ENCODE peak calls at places on chromosomes 7 and 10, in seven cellular contexts. One of them, this sample, is unnamed. For H3K9me3, the result is how much of the 10 kb centered on the place peaks cover.

GRCh38 chr7:157418204-157419029 is 81.6 kb downstream of the DNAJB6 start:
- DNase-seq in A549: no peak
- DNase-seq in esophagus muscularis mucosa: no peak
- DNase-seq in tibial nerve: no peak
- DNase-seq in K562: no peak
- DNase-seq in sigmoid colon: no peak
- DNase-seq in HepG2: no peak
- DNase-seq in this sample: no peak

GRCh38 chr7:106176414-106177294 is 64.5 kb upstream of the SYPL1 start:
- DNase-seq in K562: peak
- DNase-seq in HepG2: peak
- DNase-seq in esophagus muscularis mucosa: peak
- DNase-seq in A549: peak
- DNase-seq in tibial nerve: peak
- DNase-seq in sigmoid colon: peak
- DNase-seq in this sample: peak

GRCh38 chr10:69959911-69960310 is 92.7 kb upstream of the MACROH2A2 start:
- DNase-seq in esophagus muscularis mucosa: no peak
- DNase-seq in sigmoid colon: no peak
- DNase-seq in A549: no peak
- DNase-seq in HepG2: no peak
- DNase-seq in tibial nerve: no peak
- DNase-seq in K562: no peak
- DNase-seq in this sample: no peak

GRCh38 chr7:41886906-41887311 is 184.0 kb upstream of the INHBA start:
- DNase-seq in A549: no peak
- DNase-seq in HepG2: no peak
- DNase-seq in sigmoid colon: peak
- DNase-seq in esophagus muscularis mucosa: no peak
- DNase-seq in K562: no peak
- DNase-seq in tibial nerve: peak
- DNase-seq in this sample: peak

GRCh38 chr7:139648941-139649425 is 125.5 kb downstream of the CLEC2L start:
- DNase-seq in sigmoid colon: no peak
- DNase-seq in esophagus muscularis mucosa: no peak
- DNase-seq in HepG2: no peak
- DNase-seq in A549: no peak
- DNase-seq in tibial nerve: no peak
- DNase-seq in K562: no peak
- DNase-seq in this sample: no peak

GRCh38 chr10:116985611-116986010 is 19.4 kb downstream of the SHTN1 start:
- DNase-seq in esophagus muscularis mucosa: no peak
- DNase-seq in sigmoid colon: no peak
- DNase-seq in K562: no peak
- DNase-seq in HepG2: no peak
- DNase-seq in tibial nerve: no peak
- DNase-seq in A549: no peak
- DNase-seq in this sample: no peak

GRCh38 chr10:119633538-119634218 is 17.5 kb upstream of the BAG3 start:
- DNase-seq in HepG2: no peak
- DNase-seq in sigmoid colon: no peak
- DNase-seq in A549: no peak
- DNase-seq in esophagus muscularis mucosa: no peak
- DNase-seq in tibial nerve: no peak
- DNase-seq in K562: no peak
- DNase-seq in this sample: no peak

GRCh38 chr7:55515569-55516279 is 56.6 kb downstream of the VOPP1 start:
- DNase-seq in tibial nerve: no peak
- DNase-seq in HepG2: no peak
- DNase-seq in A549: no peak
- DNase-seq in esophagus muscularis mucosa: no peak
- DNase-seq in K562: no peak
- DNase-seq in sigmoid colon: no peak
- DNase-seq in this sample: no peak

GRCh38 chr7:38801786-38802185 is 107.2 kb downstream of the VPS41 start:
- DNase-seq in sigmoid colon: no peak
- DNase-seq in tibial nerve: no peak
- DNase-seq in K562: no peak
- DNase-seq in A549: no peak
- DNase-seq in HepG2: no peak
- DNase-seq in esophagus muscularis mucosa: no peak
- DNase-seq in this sample: no peak

GRCh38 chr10:60359066-60359465 is 30.6 kb downstream of the ANK3 start:
- DNase-seq in K562: no peak
- DNase-seq in tibial nerve: no peak
- DNase-seq in A549: no peak
- DNase-seq in sigmoid colon: no peak
- DNase-seq in HepG2: no peak
- DNase-seq in esophagus muscularis mucosa: no peak
- DNase-seq in this sample: no peak

GRCh38 chr7:76301000-76301399 is 1.5 kb upstream of the HSPB1 start:
- DNase-seq in K562: no peak
- DNase-seq in sigmoid colon: no peak
- DNase-seq in esophagus muscularis mucosa: no peak
- DNase-seq in A549: no peak
- DNase-seq in tibial nerve: no peak
- DNase-seq in HepG2: no peak
- DNase-seq in this sample: no peak

GRCh38 chr7:76293407-76293901 is 9.0 kb upstream of the HSPB1 start:
- DNase-seq in tibial nerve: no peak
- DNase-seq in K562: no peak
- DNase-seq in esophagus muscularis mucosa: no peak
- DNase-seq in A549: no peak
- DNase-seq in HepG2: no peak
- DNase-seq in sigmoid colon: peak
- DNase-seq in this sample: no peak

GRCh38 chr7:76294344-76295024 is 8.0 kb upstream of the HSPB1 start:
- DNase-seq in sigmoid colon: peak
- DNase-seq in A549: peak
- DNase-seq in esophagus muscularis mucosa: peak
- DNase-seq in K562: peak
- DNase-seq in HepG2: peak
- DNase-seq in tibial nerve: peak
- DNase-seq in this sample: peak

GRCh38 chr7:76300210-76300731 is 2.2 kb upstream of the HSPB1 start:
- DNase-seq in sigmoid colon: no peak
- DNase-seq in HepG2: peak
- DNase-seq in tibial nerve: no peak
- DNase-seq in esophagus muscularis mucosa: no peak
- DNase-seq in A549: peak
- DNase-seq in K562: no peak
- DNase-seq in this sample: no peak

DNA sequence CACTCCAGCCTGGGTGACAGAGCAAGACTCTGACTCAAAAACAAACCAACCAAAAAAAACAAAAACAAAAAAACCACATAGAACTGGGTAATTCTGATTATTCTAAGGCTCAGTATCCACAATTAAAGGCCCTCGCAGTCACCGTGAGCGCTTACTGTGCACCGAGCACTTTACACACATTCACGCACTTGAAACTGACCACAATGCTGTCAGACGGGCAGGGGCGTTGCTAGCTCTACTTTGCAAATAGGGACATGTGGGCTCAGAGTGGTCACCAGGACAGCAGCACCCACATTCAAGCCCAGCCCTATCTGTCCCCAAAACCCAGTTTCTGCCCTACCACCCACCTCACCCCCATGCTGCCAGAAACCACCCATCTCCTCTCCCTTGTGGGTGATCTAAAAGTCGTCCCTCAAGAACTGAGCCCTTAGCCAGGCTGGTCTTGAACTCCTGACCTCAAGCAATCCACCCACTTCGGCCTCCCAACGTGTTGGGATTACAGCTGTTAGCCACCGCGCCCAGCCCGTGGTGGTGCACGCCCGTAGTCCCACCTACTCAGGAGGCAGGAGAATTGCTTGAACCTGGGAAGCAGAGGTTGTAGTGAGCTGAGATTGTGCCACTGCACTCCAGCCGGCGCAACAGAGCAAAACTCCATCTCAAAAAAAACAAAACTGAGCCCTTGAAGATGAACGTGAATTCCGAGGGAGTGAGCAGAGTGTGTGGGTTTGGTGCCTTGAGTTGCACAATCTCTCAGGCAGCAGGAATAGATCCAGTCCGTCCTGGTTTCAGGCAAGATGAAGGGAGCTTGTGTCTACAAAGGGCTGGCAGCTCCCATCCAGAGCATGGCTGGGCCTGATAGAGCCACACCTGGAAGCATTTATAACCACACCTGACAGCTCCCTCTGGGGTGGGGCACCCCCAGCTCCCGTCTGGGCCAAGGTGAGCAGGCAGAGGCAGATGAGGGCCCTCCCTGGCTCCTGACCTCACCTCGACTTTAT is 5.4 kb upstream of the HSPB1 start:
- DNase-seq in A549: peak
- DNase-seq in sigmoid colon: peak
- DNase-seq in esophagus muscularis mucosa: no peak
- DNase-seq in HepG2: peak
- DNase-seq in tibial nerve: peak
- DNase-seq in K562: no peak
- DNase-seq in this sample: peak
- TF ChIP-seq EP300 in A549: no peak
- TF ChIP-seq EP300 in sigmoid colon: no peak
- TF ChIP-seq EP300 in esophagus muscularis mucosa: no peak
- TF ChIP-seq EP300 in HepG2: no peak
- TF ChIP-seq EP300 in tibial nerve: no peak
- TF ChIP-seq EP300 in K562: no peak
- TF ChIP-seq EP300 in this sample: no peak

DNA sequence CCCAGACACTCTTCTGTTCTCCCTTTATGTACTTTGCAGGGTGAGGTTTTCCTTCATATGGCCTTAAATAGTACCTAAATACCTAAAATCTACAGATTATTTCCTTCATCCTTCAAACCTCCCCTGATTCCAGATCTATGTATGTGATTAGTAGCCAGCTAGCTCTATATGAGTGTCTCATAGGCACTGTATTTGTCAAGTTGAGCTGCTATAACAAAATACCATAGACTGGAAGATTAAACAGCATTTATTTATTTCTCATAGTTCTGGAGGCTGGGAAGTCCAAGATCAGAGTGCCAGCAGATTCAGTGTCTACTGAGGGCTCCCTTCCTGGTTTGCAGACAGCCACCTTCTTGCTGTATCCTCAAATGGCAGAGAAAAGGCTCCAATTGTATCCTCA is 60.6 kb upstream of the MSRB2 start:
- DNase-seq in K562: no peak
- DNase-seq in esophagus muscularis mucosa: no peak
- DNase-seq in HepG2: no peak
- DNase-seq in tibial nerve: no peak
- DNase-seq in sigmoid colon: no peak
- DNase-seq in A549: no peak
- DNase-seq in this sample: no peak
- H3K9me3 ChIP-seq in K562: under half
- H3K9me3 ChIP-seq in esophagus muscularis mucosa: under half
- H3K9me3 ChIP-seq in HepG2: under half
- H3K9me3 ChIP-seq in tibial nerve: under half
- H3K9me3 ChIP-seq in sigmoid colon: under half
- H3K9me3 ChIP-seq in A549: under half
- H3K9me3 ChIP-seq in this sample: under half

GRCh38 chr7:22859676-22860290 is 37.1 kb upstream of the TOMM7 start:
- DNase-seq in HepG2: peak
- DNase-seq in K562: no peak
- DNase-seq in tibial nerve: no peak
- DNase-seq in esophagus muscularis mucosa: no peak
- DNase-seq in A549: peak
- DNase-seq in sigmoid colon: no peak
- DNase-seq in this sample: no peak

GRCh38 chr7:22860337-22860736 is 37.7 kb upstream of the TOMM7 start:
- DNase-seq in sigmoid colon: no peak
- DNase-seq in esophagus muscularis mucosa: no peak
- DNase-seq in K562: no peak
- DNase-seq in A549: no peak
- DNase-seq in tibial nerve: no peak
- DNase-seq in HepG2: no peak
- DNase-seq in this sample: no peak

GRCh38 chr7:22861576-22861975 is 38.9 kb upstream of the TOMM7 start:
- DNase-seq in A549: no peak
- DNase-seq in esophagus muscularis mucosa: no peak
- DNase-seq in tibial nerve: no peak
- DNase-seq in sigmoid colon: no peak
- DNase-seq in HepG2: no peak
- DNase-seq in K562: no peak
- DNase-seq in this sample: no peak

GRCh38 chr7:22858640-22859561 is 36.3 kb upstream of the TOMM7 start:
- DNase-seq in A549: peak
- DNase-seq in esophagus muscularis mucosa: no peak
- DNase-seq in sigmoid colon: no peak
- DNase-seq in HepG2: no peak
- DNase-seq in K562: peak
- DNase-seq in tibial nerve: no peak
- DNase-seq in this sample: no peak

DNA sequence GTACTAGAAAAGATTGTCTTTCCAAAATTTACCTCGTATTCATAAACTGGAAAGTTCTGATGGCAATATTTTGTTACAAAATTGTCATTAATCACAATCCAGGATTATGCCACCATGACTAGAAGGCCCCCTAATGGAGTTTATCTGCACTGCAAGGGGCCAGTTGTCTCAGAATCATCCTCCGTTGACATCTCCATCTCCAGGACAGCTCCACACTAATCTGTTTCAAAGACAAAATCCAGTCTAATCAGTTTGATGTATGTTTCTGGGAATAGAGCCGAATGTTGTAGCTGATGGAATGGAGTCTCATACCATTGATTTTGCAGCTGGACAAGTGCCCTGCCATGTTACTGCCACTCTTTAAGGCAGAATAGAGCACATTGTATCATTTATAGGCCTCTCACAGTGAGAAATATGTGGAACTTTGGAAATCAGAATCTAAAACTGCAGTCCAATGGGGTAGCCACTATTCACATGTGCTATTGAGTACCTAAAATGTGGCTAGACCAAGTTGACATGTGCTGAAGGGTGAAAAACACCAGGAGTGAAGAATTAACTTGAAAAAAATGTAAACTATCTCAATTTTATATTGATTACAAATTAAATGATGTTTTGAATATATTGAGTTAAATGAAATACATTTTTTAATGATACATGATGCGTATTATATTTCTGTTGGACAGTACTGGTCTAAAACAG is 38.3 kb upstream of the TOMM7 start:
- DNase-seq in esophagus muscularis mucosa: no peak
- DNase-seq in sigmoid colon: no peak
- DNase-seq in HepG2: peak
- DNase-seq in A549: peak
- DNase-seq in tibial nerve: no peak
- DNase-seq in K562: peak
- DNase-seq in this sample: no peak
- TF ChIP-seq CTCF in esophagus muscularis mucosa: peak
- TF ChIP-seq CTCF in sigmoid colon: no peak
- TF ChIP-seq CTCF in HepG2: peak
- TF ChIP-seq CTCF in A549: peak
- TF ChIP-seq CTCF in tibial nerve: peak
- TF ChIP-seq CTCF in K562: peak
- TF ChIP-seq CTCF in this sample: no peak

DNA sequence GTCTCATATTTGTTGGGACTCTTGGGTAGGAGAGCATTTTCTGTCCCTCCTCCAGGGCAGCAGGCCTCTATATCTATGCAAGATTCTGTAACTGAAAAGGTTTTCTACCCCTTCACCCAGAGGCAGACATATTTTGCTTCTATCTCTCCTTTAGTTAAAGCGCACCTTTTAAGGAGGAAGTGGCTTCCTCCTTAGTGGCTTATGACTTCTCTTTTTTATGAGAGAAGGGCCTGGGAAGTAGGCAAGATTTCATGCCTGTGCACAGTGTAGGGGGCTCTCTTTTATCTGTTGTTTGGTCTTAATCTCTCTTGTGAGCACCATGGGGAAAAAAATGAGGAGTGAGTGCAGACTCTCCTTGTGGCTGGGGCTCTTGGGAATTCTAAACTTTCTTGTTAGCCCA is 122.1 kb downstream of the LRMDA start:
- DNase-seq in A549: no peak
- DNase-seq in esophagus muscularis mucosa: no peak
- DNase-seq in tibial nerve: no peak
- DNase-seq in sigmoid colon: no peak
- DNase-seq in K562: no peak
- DNase-seq in HepG2: no peak
- DNase-seq in this sample: no peak
- TF ChIP-seq EP300 in A549: no peak
- TF ChIP-seq EP300 in esophagus muscularis mucosa: no peak
- TF ChIP-seq EP300 in tibial nerve: no peak
- TF ChIP-seq EP300 in sigmoid colon: no peak
- TF ChIP-seq EP300 in K562: no peak
- TF ChIP-seq EP300 in HepG2: no peak
- TF ChIP-seq EP300 in this sample: no peak

This sample was measured in ovary.